ENCODE peak calls at places on chromosomes 1 and 21, in four cellular contexts. One of them, this sample, is unnamed.

GRCh38 chr1:155241851-155242264 is 13.4 kb downstream of the ENTREP3 start:
- DNase-seq in dorsolateral prefrontal cortex: no peak
- DNase-seq in psoas muscle: no peak
- DNase-seq in right atrium auricular region: no peak
- DNase-seq in this sample: no peak

GRCh38 chr21:15651172-15651571 is 78.6 kb upstream of the USP25 start:
- DNase-seq in dorsolateral prefrontal cortex: no peak
- DNase-seq in psoas muscle: no peak
- DNase-seq in right atrium auricular region: no peak
- DNase-seq in this sample: no peak

GRCh38 chr1:8097908-8098307 is 71.8 kb upstream of the ERRFI1 start:
- DNase-seq in dorsolateral prefrontal cortex: no peak
- DNase-seq in psoas muscle: no peak
- DNase-seq in right atrium auricular region: no peak
- DNase-seq in this sample: no peak

GRCh38 chr1:152162826-152163463 is 3.9 kb upstream of the RPTN start:
- DNase-seq in dorsolateral prefrontal cortex: no peak
- DNase-seq in psoas muscle: no peak
- DNase-seq in right atrium auricular region: no peak
- DNase-seq in this sample: peak; percentile 56

GRCh38 chr1:11645270-11645669 is 9.0 kb downstream of the FBXO2 start:
- DNase-seq in dorsolateral prefrontal cortex: no peak
- DNase-seq in psoas muscle: no peak
- DNase-seq in right atrium auricular region: no peak
- DNase-seq in this sample: no peak

GRCh38 chr1:96144636-96145035 is 576.9 kb upstream of the PTBP2 start:
- DNase-seq in dorsolateral prefrontal cortex: no peak
- DNase-seq in psoas muscle: no peak
- DNase-seq in right atrium auricular region: no peak
- DNase-seq in this sample: no peak

GRCh38 chr1:23177438-23178380 is 9.1 kb upstream of the LUZP1 start:
- DNase-seq in dorsolateral prefrontal cortex: peak; percentile 63
- DNase-seq in psoas muscle: peak; percentile 79
- DNase-seq in right atrium auricular region: peak; percentile 79
- DNase-seq in this sample: no peak

GRCh38 chr1:115462677-115463076 is 124.6 kb upstream of the NGF start:
- DNase-seq in dorsolateral prefrontal cortex: no peak
- DNase-seq in psoas muscle: no peak
- DNase-seq in right atrium auricular region: no peak
- DNase-seq in this sample: no peak

GRCh38 chr1:87449348-87449963 is 120.8 kb downstream of the LMO4 start:
- DNase-seq in dorsolateral prefrontal cortex: no peak
- DNase-seq in psoas muscle: no peak
- DNase-seq in right atrium auricular region: peak; percentile 67
- DNase-seq in this sample: peak; percentile 22

GRCh38 chr1:74733616-74734484 is 898 bp downstream of the TYW3 start:
- DNase-seq in dorsolateral prefrontal cortex: peak; percentile 9
- DNase-seq in psoas muscle: no peak
- DNase-seq in right atrium auricular region: no peak
- DNase-seq in this sample: peak; percentile 27

GRCh38 chr1:3892748-3893147 is 7.3 kb downstream of the C1orf174 start:
- DNase-seq in dorsolateral prefrontal cortex: peak; percentile 61
- DNase-seq in psoas muscle: no peak
- DNase-seq in right atrium auricular region: no peak
- DNase-seq in this sample: no peak

GRCh38 chr1:30514137-30514654 is 209.2 kb downstream of the MATN1 start:
- DNase-seq in dorsolateral prefrontal cortex: no peak
- DNase-seq in psoas muscle: no peak
- DNase-seq in right atrium auricular region: peak; percentile 26
- DNase-seq in this sample: no peak

GRCh38 chr1:236809133-236809532 is 14.0 kb downstream of the MTR start:
- DNase-seq in dorsolateral prefrontal cortex: no peak
- DNase-seq in psoas muscle: no peak
- DNase-seq in right atrium auricular region: no peak
- DNase-seq in this sample: no peak

GRCh38 chr1:110056776-110057175 is 13.7 kb downstream of the ALX3 start:
- DNase-seq in dorsolateral prefrontal cortex: no peak
- DNase-seq in psoas muscle: no peak
- DNase-seq in right atrium auricular region: no peak
- DNase-seq in this sample: peak; percentile 52

GRCh38 chr1:183635112-183635605 is 424 bp downstream of the ARPC5 start:
- DNase-seq in dorsolateral prefrontal cortex: peak; percentile 30
- DNase-seq in psoas muscle: peak; percentile 49
- DNase-seq in right atrium auricular region: no peak
- DNase-seq in this sample: no peak

GRCh38 chr1:23555225-23555801 is 4.0 kb downstream of the ID3 start:
- DNase-seq in dorsolateral prefrontal cortex: no peak
- DNase-seq in psoas muscle: no peak
- DNase-seq in right atrium auricular region: no peak
- DNase-seq in this sample: no peak

GRCh38 chr21:38499296-38499695 is 1.0 kb upstream of the ERG start:
- DNase-seq in dorsolateral prefrontal cortex: no peak
- DNase-seq in psoas muscle: no peak
- DNase-seq in right atrium auricular region: no peak
- DNase-seq in this sample: no peak

GRCh38 chr1:89610457-89610991 is 22.4 kb upstream of the LRRC8C start:
- DNase-seq in dorsolateral prefrontal cortex: no peak
- DNase-seq in psoas muscle: no peak
- DNase-seq in right atrium auricular region: no peak
- DNase-seq in this sample: no peak

GRCh38 chr1:226590626-226591025 is 42.1 kb downstream of the STUM start:
- DNase-seq in dorsolateral prefrontal cortex: no peak
- DNase-seq in psoas muscle: no peak
- DNase-seq in right atrium auricular region: no peak
- DNase-seq in this sample: no peak

GRCh38 chr21:41742073-41742875 is 24.6 kb downstream of the RIPK4 start:
- DNase-seq in dorsolateral prefrontal cortex: no peak
- DNase-seq in psoas muscle: no peak
- DNase-seq in right atrium auricular region: no peak
- DNase-seq in this sample: no peak

GRCh38 chr1:13926556-13926955 is 226.6 kb downstream of the PRDM2 start:
- DNase-seq in dorsolateral prefrontal cortex: no peak
- DNase-seq in psoas muscle: no peak
- DNase-seq in right atrium auricular region: no peak
- DNase-seq in this sample: no peak

GRCh38 chr1:183391863-183392262 is 26.3 kb downstream of the NMNAT2 start:
- DNase-seq in dorsolateral prefrontal cortex: no peak
- DNase-seq in psoas muscle: no peak
- DNase-seq in right atrium auricular region: no peak
- DNase-seq in this sample: no peak

GRCh38 chr21:33070921-33071877 is 1.3 kb downstream of the OLIG1 start:
- DNase-seq in dorsolateral prefrontal cortex: no peak
- DNase-seq in psoas muscle: no peak
- DNase-seq in right atrium auricular region: no peak
- DNase-seq in this sample: no peak

GRCh38 chr1:37255111-37255795 is 219.1 kb upstream of the ZC3H12A start:
- DNase-seq in dorsolateral prefrontal cortex: peak; percentile 60
- DNase-seq in psoas muscle: no peak
- DNase-seq in right atrium auricular region: no peak
- DNase-seq in this sample: no peak

GRCh38 chr1:180231506-180232420 is 1.7 kb downstream of the LHX4 start:
- DNase-seq in dorsolateral prefrontal cortex: no peak
- DNase-seq in psoas muscle: no peak
- DNase-seq in right atrium auricular region: no peak
- DNase-seq in this sample: no peak

GRCh38 chr1:20426923-20427322 is 59.1 kb downstream of the CAMK2N1 start:
- DNase-seq in dorsolateral prefrontal cortex: no peak
- DNase-seq in psoas muscle: no peak
- DNase-seq in right atrium auricular region: no peak
- DNase-seq in this sample: peak; percentile 56

GRCh38 chr21:45630876-45631275 is 12.6 kb upstream of the PCBP3 start:
- DNase-seq in dorsolateral prefrontal cortex: no peak
- DNase-seq in psoas muscle: no peak
- DNase-seq in right atrium auricular region: no peak
- DNase-seq in this sample: no peak

GRCh38 chr1:114206392-114206791 is 52.7 kb upstream of the SYT6 start:
- DNase-seq in dorsolateral prefrontal cortex: no peak
- DNase-seq in psoas muscle: no peak
- DNase-seq in right atrium auricular region: no peak
- DNase-seq in this sample: no peak

GRCh38 chr1:6785721-6786505 is 659 bp downstream of the CAMTA1 start:
- DNase-seq in dorsolateral prefrontal cortex: peak; percentile 10
- DNase-seq in psoas muscle: peak; percentile 52
- DNase-seq in right atrium auricular region: no peak
- DNase-seq in this sample: no peak

GRCh38 chr21:39461419-39461818 is 9.6 kb downstream of the SH3BGR start:
- DNase-seq in dorsolateral prefrontal cortex: no peak
- DNase-seq in psoas muscle: no peak
- DNase-seq in right atrium auricular region: no peak
- DNase-seq in this sample: no peak

GRCh38 chr21:44455524-44456206 is 355 bp downstream of the LRRC3 start:
- DNase-seq in dorsolateral prefrontal cortex: no peak
- DNase-seq in psoas muscle: no peak
- DNase-seq in right atrium auricular region: no peak
- DNase-seq in this sample: no peak

GRCh38 chr1:43732132-43732531 is 24.8 kb downstream of the ST3GAL3 start:
- DNase-seq in dorsolateral prefrontal cortex: no peak
- DNase-seq in psoas muscle: no peak
- DNase-seq in right atrium auricular region: no peak
- DNase-seq in this sample: no peak

GRCh38 chr1:221449801-221450470 is 292.0 kb downstream of the DUSP10 start:
- DNase-seq in dorsolateral prefrontal cortex: no peak
- DNase-seq in psoas muscle: no peak
- DNase-seq in right atrium auricular region: no peak
- DNase-seq in this sample: peak; percentile 41

GRCh38 chr1:6140413-6140812 is 39.7 kb downstream of the CHD5 start:
- DNase-seq in dorsolateral prefrontal cortex: no peak
- DNase-seq in psoas muscle: no peak
- DNase-seq in right atrium auricular region: no peak
- DNase-seq in this sample: no peak

GRCh38 chr21:29860346-29860745 is 79.5 kb downstream of the GRIK1 start:
- DNase-seq in dorsolateral prefrontal cortex: no peak
- DNase-seq in psoas muscle: no peak
- DNase-seq in right atrium auricular region: no peak
- DNase-seq in this sample: no peak

GRCh38 chr1:112674986-112675727 is 698 bp downstream of the MOV10 start:
- DNase-seq in dorsolateral prefrontal cortex: peak; percentile 66
- DNase-seq in psoas muscle: peak; percentile 61
- DNase-seq in right atrium auricular region: no peak
- DNase-seq in this sample: no peak

GRCh38 chr1:161709373-161709772 is 2.3 kb downstream of the FCRLA start:
- DNase-seq in dorsolateral prefrontal cortex: no peak
- DNase-seq in psoas muscle: no peak
- DNase-seq in right atrium auricular region: no peak
- DNase-seq in this sample: no peak

GRCh38 chr1:159008744-159009188 is 941 bp upstream of the IFI16 start:
- DNase-seq in dorsolateral prefrontal cortex: no peak
- DNase-seq in psoas muscle: no peak
- DNase-seq in right atrium auricular region: no peak
- DNase-seq in this sample: no peak

DNA sequence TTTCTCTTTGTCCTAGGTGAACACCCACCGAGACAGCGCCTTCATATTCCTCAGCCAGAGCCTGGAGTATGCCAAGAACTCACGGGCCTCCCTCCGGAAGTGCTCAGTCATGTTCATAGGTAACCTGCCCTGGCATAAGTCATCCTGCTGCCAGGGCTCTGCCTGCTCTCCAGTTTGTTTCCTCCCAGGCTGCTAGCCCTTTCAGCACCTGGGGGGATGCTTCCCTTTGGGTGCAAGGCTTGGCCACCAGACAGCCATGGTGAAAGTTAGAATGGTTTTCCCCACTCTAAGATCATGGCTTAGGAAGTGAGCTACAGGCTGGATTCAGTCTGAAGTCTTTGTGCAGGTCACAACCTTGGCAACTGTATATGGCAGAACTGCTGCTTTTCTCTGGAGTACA is 9.2 kb upstream of the TTC4 start:
- DNase-seq in dorsolateral prefrontal cortex: no peak
- DNase-seq in psoas muscle: no peak
- DNase-seq in right atrium auricular region: peak; percentile 18
- DNase-seq in this sample: no peak
- H3K27ac ChIP-seq in dorsolateral prefrontal cortex: no peak overlapping the region
- H3K27ac ChIP-seq in psoas muscle: no peak overlapping the region
- H3K27ac ChIP-seq in right atrium auricular region: no peak overlapping the region
- H3K27ac ChIP-seq in this sample: no peak overlapping the region

DNA sequence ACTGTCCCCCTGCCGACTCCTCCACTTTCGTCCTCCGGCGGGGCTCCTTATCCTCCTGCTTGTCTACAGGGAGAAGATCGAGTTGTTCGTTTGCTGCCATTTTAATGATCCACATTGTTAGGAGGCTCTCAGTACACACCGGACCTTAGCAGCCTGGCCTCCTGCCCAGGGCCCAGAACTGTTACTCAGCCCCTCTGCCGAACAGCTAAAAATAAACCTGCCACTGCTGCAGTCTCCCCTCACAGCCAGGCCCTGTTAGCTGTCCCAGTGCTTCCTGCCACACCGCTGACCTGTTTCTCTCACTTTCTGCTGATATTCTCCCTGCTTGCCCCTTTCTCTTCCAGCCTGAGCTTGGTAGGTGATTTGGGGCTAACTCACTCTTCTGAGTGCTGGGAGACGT is 8.3 kb downstream of the MAPKAPK2 start:
- DNase-seq in dorsolateral prefrontal cortex: peak; percentile 46
- DNase-seq in psoas muscle: peak; percentile 87
- DNase-seq in right atrium auricular region: peak; percentile 81
- DNase-seq in this sample: no peak
- H3K27ac ChIP-seq in dorsolateral prefrontal cortex: peak overlapping the region; percentile 82
- H3K27ac ChIP-seq in psoas muscle: peak overlapping the region; percentile 98
- H3K27ac ChIP-seq in right atrium auricular region: peak overlapping the region; percentile 98
- H3K27ac ChIP-seq in this sample: no peak overlapping the region

GRCh38 chr1:153777648-153778047 is 2.4 kb downstream of the SLC27A3 start:
- DNase-seq in dorsolateral prefrontal cortex: peak; percentile 60
- DNase-seq in psoas muscle: no peak
- DNase-seq in right atrium auricular region: no peak
- DNase-seq in this sample: no peak
- H3K27ac ChIP-seq in dorsolateral prefrontal cortex: peak overlapping the region; percentile 72
- H3K27ac ChIP-seq in psoas muscle: no peak overlapping the region
- H3K27ac ChIP-seq in right atrium auricular region: no peak overlapping the region
- H3K27ac ChIP-seq in this sample: no peak overlapping the region

DNA sequence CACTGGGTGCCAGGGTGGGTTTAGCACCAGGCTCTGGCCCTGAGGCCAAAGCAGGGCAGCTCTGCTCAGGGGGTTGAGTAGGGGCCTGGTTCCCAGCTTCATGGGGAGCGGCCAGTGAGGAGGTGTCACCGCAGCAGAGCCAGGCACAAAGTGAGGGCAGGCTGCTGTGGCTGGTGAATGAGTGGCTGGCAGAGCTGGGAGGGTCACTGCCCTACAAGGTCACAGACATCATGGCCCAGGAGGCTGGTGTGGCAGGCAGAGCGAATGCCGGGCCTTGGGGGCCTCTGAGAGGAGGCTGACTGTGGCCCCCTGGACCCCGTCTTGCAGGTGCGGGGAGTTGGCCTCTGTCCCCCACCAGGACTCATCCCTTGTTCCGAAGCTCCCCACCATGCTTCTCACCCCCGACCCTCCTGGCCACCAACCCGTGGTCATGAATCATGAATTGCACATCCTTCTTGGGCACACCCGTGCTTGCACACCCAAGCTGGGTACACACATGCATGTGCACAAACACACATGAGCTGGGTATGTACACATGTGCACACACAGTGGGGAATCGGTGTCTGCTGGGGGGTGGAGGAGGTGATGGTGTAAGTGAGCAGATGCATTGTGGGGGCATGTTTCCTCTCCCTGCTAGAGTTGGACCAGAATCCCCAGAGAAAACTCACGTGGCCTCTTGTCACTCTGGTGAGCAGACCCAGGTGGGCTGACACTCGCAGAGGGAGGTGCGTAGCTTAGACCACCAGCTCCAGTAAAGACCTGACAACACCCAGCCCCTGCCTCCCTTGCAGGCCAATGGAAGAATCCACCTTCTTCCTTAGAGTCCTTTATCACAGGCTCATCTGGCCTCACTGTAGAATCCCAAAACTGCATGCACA is 4.8 kb upstream of the GNB1 start:
- DNase-seq in dorsolateral prefrontal cortex: no peak
- DNase-seq in psoas muscle: no peak
- DNase-seq in right atrium auricular region: no peak
- DNase-seq in this sample: no peak
- H3K27ac ChIP-seq in dorsolateral prefrontal cortex: peak overlapping the region; percentile 63
- H3K27ac ChIP-seq in psoas muscle: no peak overlapping the region
- H3K27ac ChIP-seq in right atrium auricular region: no peak overlapping the region
- H3K27ac ChIP-seq in this sample: no peak overlapping the region